ENCODE peak calls at places on chromosomes 6 and 20, in eight cellular contexts. W is neural progenitor cell; E is non-pigmented ciliary epithelial cell; K is occipital lobe; U is stimulated activated CD4-positive, alpha-beta T cell treated with anti-CD3 and anti-CD28 coated beads, Interleukin-2, amount 100 ng/mL, for 24 hours; R is GM10248; G is memory B cell; O is uterus. V is an unnamed sample.

GRCh38 chr6:15892369-15892768 is 229.5 kb upstream of the DTNBP1 start:
- DNase-seq in U (no peak), W (no peak), E (no peak), O (no peak), R (no peak), G (no peak), K (no peak), V (no peak)

GRCh38 chr6:26270121-26270861 is 94.7 kb upstream of the BTN3A2 start:
- DNase-seq in O (no peak), R (no peak), W (peak; percentile 60), E (no peak), G (no peak), K (no peak), U (peak; percentile 17), V (peak; percentile 71)

GRCh38 chr6:169902604-169903003 is 151.2 kb downstream of the ERMARD start:
- DNase-seq in K (no peak), U (no peak), O (no peak), G (no peak), R (no peak), E (no peak), W (no peak), V (no peak)

GRCh38 chr20:14337400-14338171 is at the start of gene FLRT3:
- DNase-seq in O (peak; percentile 69), W (peak; percentile 92), E (peak; percentile 94), U (peak; percentile 4), G (no peak), K (peak; percentile 87), R (peak; percentile 46), V (peak; percentile 82)

GRCh38 chr6:166633732-166634535 is 6.9 kb upstream of the RPS6KA2 start:
- DNase-seq in G (no peak), E (no peak), U (no peak), W (no peak), O (no peak), K (no peak), R (no peak), V (no peak)

GRCh38 chr6:55445648-55446204 is 118.5 kb downstream of the GFRAL start:
- DNase-seq in E (no peak), W (peak; percentile 43), R (peak; percentile 4), K (no peak), G (no peak), U (no peak), O (no peak), V (peak; percentile 51)

GRCh38 chr6:25560851-25561250 is 91.2 kb upstream of the SCGN start:
- DNase-seq in E (no peak), O (no peak), W (no peak), K (no peak), G (no peak), R (no peak), U (no peak), V (no peak)

GRCh38 chr6:159935633-159936032 is 33.2 kb upstream of the IGF2R start:
- DNase-seq in O (no peak), G (no peak), R (no peak), K (no peak), W (no peak), U (no peak), E (peak; percentile 23), V (no peak)

GRCh38 chr20:32946629-32947028 is 57.6 kb downstream of the SUN5 start:
- DNase-seq in E (no peak), R (no peak), G (no peak), K (no peak), U (no peak), W (no peak), O (no peak), V (no peak)

GRCh38 chr6:68040312-68040778 is 594.7 kb upstream of the ADGRB3 start:
- DNase-seq in U (no peak), K (no peak), O (no peak), E (no peak), W (peak; percentile 6), R (no peak), G (no peak), V (no peak)

GRCh38 chr20:43727980-43728590 is 1.3 kb upstream of the GTSF1L start:
- DNase-seq in W (no peak), E (no peak), G (no peak), K (no peak), O (no peak), U (no peak), R (no peak), V (no peak)

GRCh38 chr6:11714116-11714797 is 64.3 kb downstream of the ADTRP start:
- DNase-seq in R (peak; percentile 42), U (peak; percentile 44), K (no peak), W (no peak), G (no peak), O (no peak), E (no peak), V (peak; percentile 12)

GRCh38 chr6:159249752-159250151 is 80.6 kb downstream of the FNDC1 start:
- DNase-seq in O (no peak), G (no peak), R (no peak), U (no peak), E (no peak), W (no peak), K (no peak), V (no peak)

GRCh38 chr20:60430516-60431001 is 472.3 kb downstream of the CDH26 start:
- DNase-seq in W (no peak), O (no peak), K (no peak), R (no peak), G (no peak), U (no peak), E (no peak), V (no peak)

GRCh38 chr6:10030942-10031537 is 383.8 kb downstream of the TFAP2A start:
- DNase-seq in W (peak; percentile 61), E (no peak), K (no peak), O (no peak), R (peak; percentile 12), U (no peak), G (no peak), V (peak; percentile 51)

V was measured in NAMALWA.